ENCODE peak calls at places on chromosomes 4 and X, in four cellular contexts. N is cardiac muscle cell, Q is suprapubic skin, Y is ovary. O is an unnamed sample.

GRCh38 chr4:91592125-91592524 is 711.6 kb upstream of the GRID2 start:
- DNase-seq in Y (no peak), N (no peak), Q (no peak), O (no peak)

GRCh38 chr4:30256105-30256828 is 463.9 kb upstream of the PCDH7 start:
- DNase-seq in N (peak; percentile 2), Y (no peak), Q (no peak), O (no peak)

GRCh38 chr4:65665951-65666523 is 4.3 kb downstream of the EPHA5 start:
- DNase-seq in Q (no peak), Y (no peak), N (no peak), O (no peak)

GRCh38 chr4:35963383-35963782 is 280.9 kb downstream of the ARAP2 start:
- DNase-seq in N (no peak), Y (no peak), Q (no peak), O (no peak)

GRCh38 chrX:122586831-122587230 is 597.2 kb upstream of the GRIA3 start:
- DNase-seq in Y (no peak), Q (no peak), N (no peak), O (no peak)

GRCh38 chr4:38531126-38531737 is 132.8 kb upstream of the KLF3 start:
- DNase-seq in Y (no peak), Q (no peak), N (peak; percentile 40), O (no peak)

GRCh38 chr4:41318839-41319530 is 62.3 kb downstream of the UCHL1 start:
- DNase-seq in Y (no peak), N (peak; percentile 91), Q (no peak), O (no peak)

GRCh38 chrX:131812847-131813825 is 210.0 kb upstream of the STK26 start:
- DNase-seq in Y (peak; percentile 82), N (no peak), Q (no peak), O (peak; percentile 76)

GRCh38 chr4:10158355-10158942 is 41.9 kb upstream of the WDR1 start:
- DNase-seq in N (no peak), Q (no peak), Y (no peak), O (no peak)

GRCh38 chr4:185143596-185143969 is 517 bp downstream of the SLC25A4 start:
- DNase-seq in Q (no peak), N (peak; percentile 93), Y (peak; percentile 55), O (no peak)

GRCh38 chrX:16469870-16470269 is 180.1 kb upstream of the S100G start:
- DNase-seq in N (no peak), Q (no peak), Y (no peak), O (no peak)

GRCh38 chr4:135739354-135739753 is 1537.8 kb upstream of the PABPC4L start:
- DNase-seq in Q (no peak), Y (no peak), N (no peak), O (no peak)

GRCh38 chr4:135741583-135741982 is 1540.0 kb upstream of the PABPC4L start:
- DNase-seq in N (no peak), Y (no peak), Q (no peak), O (no peak)

GRCh38 chr4:135744928-135745327 is 1543.3 kb upstream of the PABPC4L start:
- DNase-seq in Q (no peak), Y (no peak), N (no peak), O (no peak)
- H3K4me1 ChIP-seq in Q (no peaks in the 10 kb centered on the region), Y (no peaks in the 10 kb centered on the region), N (no peaks in the 10 kb centered on the region), O (no peaks in the 10 kb centered on the region)

GRCh38 chr4:73086095-73086869 is 16.8 kb upstream of the COX18 start:
- DNase-seq in Q (no peak), N (no peak), Y (no peak), O (no peak)
- H3K36me3 ChIP-seq in Q (peaks cover 46% of the 10 kb centered on the region), N (peaks cover 60% of the 10 kb centered on the region), Y (no peaks in the 10 kb centered on the region), O (peaks cover 24% of the 10 kb centered on the region)

GRCh38 chr4:53684448-53684847 is 93.2 kb upstream of the LNX1 start:
- DNase-seq in N (no peak), Q (no peak), Y (no peak), O (no peak)
- H3K27ac ChIP-seq in N (no peak overlapping the region), Q (peak overlapping the region; percentile 28), Y (no peak overlapping the region), O (no peak overlapping the region)

DNA sequence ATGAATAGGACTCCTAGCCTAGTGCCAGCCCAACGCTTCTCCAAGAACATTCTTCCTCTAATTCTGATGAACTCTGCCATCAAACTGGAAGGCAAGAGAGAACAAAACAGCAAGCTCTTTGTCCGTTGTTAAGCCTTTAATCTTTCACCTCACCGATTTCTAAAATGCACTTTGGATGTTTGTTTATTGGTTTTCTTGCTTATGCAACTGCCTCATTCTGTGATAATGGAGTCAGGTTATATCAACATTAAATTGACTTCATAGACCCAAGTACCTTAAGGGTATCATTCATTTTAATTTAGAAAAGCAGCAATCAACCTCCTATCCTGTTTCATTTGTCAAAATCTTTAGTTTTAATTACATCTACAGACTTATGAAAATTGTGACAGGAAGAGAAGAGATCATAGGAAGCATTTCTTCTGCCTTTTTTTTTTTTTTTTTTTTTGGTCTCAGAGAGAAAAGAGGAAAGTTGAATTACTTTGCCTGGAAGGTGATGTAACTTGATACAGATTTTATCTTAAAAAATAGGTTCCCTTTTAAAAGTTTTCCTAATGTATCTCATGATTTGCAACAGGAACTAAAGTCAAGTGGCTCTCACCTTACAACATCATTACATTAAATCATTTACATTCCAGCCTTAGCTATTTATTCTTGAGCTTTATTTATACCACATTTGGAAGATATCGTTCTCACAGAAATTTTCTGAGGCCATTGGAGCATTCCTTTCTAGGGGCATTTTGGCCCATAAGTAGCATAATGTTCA is 284.8 kb upstream of the FTHL17 start:
- DNase-seq in Y (no peak), N (no peak), Q (no peak), O (no peak)
- H3K4me1 ChIP-seq in Y (no peaks in the 10 kb centered on the region), N (no peaks in the 10 kb centered on the region), Q (no peaks in the 10 kb centered on the region), O (no peaks in the 10 kb centered on the region)

DNA sequence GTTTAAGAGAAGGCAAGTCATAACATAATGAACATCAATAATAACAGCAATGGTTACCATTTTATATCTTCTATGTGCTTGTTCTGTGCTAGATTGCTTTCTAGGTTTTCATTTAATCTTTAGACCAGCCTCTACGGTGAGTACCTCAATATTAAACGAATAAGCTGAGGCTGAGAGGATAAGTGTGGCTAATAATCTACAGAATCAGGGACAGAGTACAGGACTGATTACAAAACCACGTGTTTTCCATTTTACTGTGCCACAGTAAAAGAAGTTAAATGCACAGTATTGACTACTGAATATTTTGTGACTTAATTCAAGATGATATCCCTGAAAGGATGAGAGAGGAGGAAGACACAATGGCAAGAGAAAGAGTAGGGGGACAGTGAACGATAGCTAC is 56.3 kb downstream of the HUWE1 start:
- DNase-seq in N (no peak), Y (no peak), Q (no peak), O (no peak)
- H3K36me3 ChIP-seq in N (peaks cover 38% of the 10 kb centered on the region), Y (no peaks in the 10 kb centered on the region), Q (peaks cover 73% of the 10 kb centered on the region), O (peaks cover 61% of the 10 kb centered on the region)

DNA sequence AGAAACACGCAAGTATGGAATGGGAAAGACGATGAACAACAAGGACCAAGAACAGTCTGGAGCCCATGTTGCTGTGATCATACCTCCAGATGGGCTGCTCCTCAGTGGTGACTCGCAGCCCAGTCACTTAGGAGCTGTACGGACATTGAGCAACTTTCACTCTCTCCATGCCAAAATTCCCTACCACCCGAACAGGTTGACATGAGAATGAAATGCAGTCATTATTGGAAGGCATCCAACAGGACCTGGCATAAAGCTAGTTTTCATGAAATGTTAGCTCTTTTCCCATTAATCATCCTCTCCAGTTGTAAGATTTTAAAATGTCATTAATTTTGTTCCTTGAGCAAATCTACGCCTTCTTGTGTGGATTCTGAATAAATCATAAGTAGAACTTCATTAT is 82.7 kb upstream of the GPM6B start:
- DNase-seq in N (no peak), Y (no peak), Q (no peak), O (no peak)
- H3K27ac ChIP-seq in N (no peak overlapping the region), Y (no peak overlapping the region), Q (no peak overlapping the region), O (no peak overlapping the region)

DNA sequence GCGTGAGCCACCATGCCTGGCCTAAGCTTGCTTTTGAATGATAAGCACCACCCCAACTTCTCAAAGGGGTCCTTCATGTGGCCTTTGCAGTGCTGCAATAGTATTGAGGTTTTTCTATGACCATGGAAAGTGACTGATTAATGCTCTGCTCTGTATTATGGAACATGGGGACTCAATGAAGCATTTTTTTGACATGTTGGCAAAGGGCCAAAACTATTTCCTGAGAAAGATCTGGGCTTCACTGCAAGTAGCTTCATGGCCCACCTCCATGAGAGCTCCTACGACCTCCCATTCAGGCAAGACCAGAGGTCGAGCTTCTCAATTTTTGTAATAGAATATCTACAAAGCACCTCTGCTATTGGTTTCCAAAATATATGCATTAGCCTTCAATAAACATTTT is 16.7 kb upstream of the SEPTIN6 start:
- DNase-seq in N (no peak), Y (no peak), Q (no peak), O (no peak)
- H3K4me1 ChIP-seq in N (no peaks in the 10 kb centered on the region), Y (no peaks in the 10 kb centered on the region), Q (no peaks in the 10 kb centered on the region), O (no peaks in the 10 kb centered on the region)

GRCh38 chr4:143195581-143195980 is 10.9 kb downstream of the USP38 start:
- DNase-seq in Q (no peak), N (no peak), Y (no peak), O (no peak)

GRCh38 chr4:143199503-143199902 is 14.8 kb downstream of the USP38 start:
- DNase-seq in Y (no peak), N (no peak), Q (no peak), O (no peak)

DNA sequence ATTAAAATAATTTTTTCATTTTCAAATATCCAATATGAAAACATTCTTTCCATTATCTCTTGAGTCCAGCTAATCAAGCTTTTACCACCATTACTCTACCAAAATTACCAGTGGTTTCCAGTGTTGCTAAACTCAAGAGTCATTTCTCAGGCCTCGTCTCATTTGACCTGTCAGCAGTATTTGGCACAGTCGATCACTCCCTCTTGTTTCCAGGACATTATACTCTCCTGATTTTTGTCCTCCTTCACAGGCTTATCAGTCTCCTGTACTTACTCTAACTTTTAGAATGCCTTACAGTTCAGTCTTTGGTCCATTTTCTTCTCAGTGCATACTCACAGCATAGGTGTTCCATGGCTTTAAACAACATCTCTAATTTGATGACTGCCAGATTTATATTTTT is 11.6 kb downstream of the USP38 start:
- DNase-seq in N (no peak), Q (no peak), Y (no peak), O (no peak)
- H3K36me3 ChIP-seq in N (peaks cover 57% of the 10 kb centered on the region), Q (peaks cover 86% of the 10 kb centered on the region), Y (no peaks in the 10 kb centered on the region), O (peaks cover 85% of the 10 kb centered on the region)